ENCODE peak calls at places on chromosome 6, in nine cellular contexts. One of them, this sample, is unnamed.

GRCh38 chr6:138013949-138014348 is 93.3 kb downstream of the PERP start:
- DNase-seq in upper lobe of right lung: no peak
- DNase-seq in NT2/D1: no peak
- DNase-seq in A549: no peak
- DNase-seq in mesendoderm: no peak
- DNase-seq in neural progenitor cell: no peak
- DNase-seq in skeletal muscle cell: no peak
- DNase-seq in effector memory CD4-positive, alpha-beta T cell: no peak
- DNase-seq in tibial artery: no peak
- DNase-seq in this sample: no peak

GRCh38 chr6:2940010-2940850 is 31.1 kb downstream of the SERPINB6 start:
- DNase-seq in upper lobe of right lung: no peak
- DNase-seq in NT2/D1: no peak
- DNase-seq in A549: no peak
- DNase-seq in mesendoderm: no peak
- DNase-seq in neural progenitor cell: no peak
- DNase-seq in skeletal muscle cell: no peak
- DNase-seq in effector memory CD4-positive, alpha-beta T cell: peak; percentile 69
- DNase-seq in tibial artery: no peak
- DNase-seq in this sample: no peak

GRCh38 chr6:4256969-4257368 is 121.6 kb upstream of the ECI2 start:
- DNase-seq in upper lobe of right lung: no peak
- DNase-seq in NT2/D1: no peak
- DNase-seq in A549: no peak
- DNase-seq in mesendoderm: no peak
- DNase-seq in neural progenitor cell: no peak
- DNase-seq in skeletal muscle cell: no peak
- DNase-seq in effector memory CD4-positive, alpha-beta T cell: no peak
- DNase-seq in tibial artery: no peak
- DNase-seq in this sample: peak; percentile 26

GRCh38 chr6:39339557-39340555 is 17.4 kb upstream of the KCNK16 start:
- DNase-seq in upper lobe of right lung: peak; percentile 78
- DNase-seq in NT2/D1: no peak
- DNase-seq in A549: no peak
- DNase-seq in mesendoderm: no peak
- DNase-seq in neural progenitor cell: peak; percentile 37
- DNase-seq in skeletal muscle cell: no peak
- DNase-seq in effector memory CD4-positive, alpha-beta T cell: no peak
- DNase-seq in tibial artery: no peak
- DNase-seq in this sample: no peak

GRCh38 chr6:7214400-7214940 is 98.5 kb downstream of the SSR1 start:
- DNase-seq in upper lobe of right lung: no peak
- DNase-seq in NT2/D1: no peak
- DNase-seq in A549: no peak
- DNase-seq in mesendoderm: no peak
- DNase-seq in neural progenitor cell: no peak
- DNase-seq in skeletal muscle cell: no peak
- DNase-seq in effector memory CD4-positive, alpha-beta T cell: no peak
- DNase-seq in tibial artery: no peak
- DNase-seq in this sample: no peak

GRCh38 chr6:138663892-138664291 is 109.7 kb upstream of the CCDC28A start:
- DNase-seq in upper lobe of right lung: no peak
- DNase-seq in NT2/D1: no peak
- DNase-seq in A549: no peak
- DNase-seq in mesendoderm: no peak
- DNase-seq in neural progenitor cell: no peak
- DNase-seq in skeletal muscle cell: no peak
- DNase-seq in effector memory CD4-positive, alpha-beta T cell: no peak
- DNase-seq in tibial artery: no peak
- DNase-seq in this sample: no peak

GRCh38 chr6:136551103-136551502 is 881 bp upstream of the MAP7 start:
- DNase-seq in upper lobe of right lung: no peak
- DNase-seq in NT2/D1: no peak
- DNase-seq in A549: no peak
- DNase-seq in mesendoderm: no peak
- DNase-seq in neural progenitor cell: peak; percentile 13
- DNase-seq in skeletal muscle cell: no peak
- DNase-seq in effector memory CD4-positive, alpha-beta T cell: no peak
- DNase-seq in tibial artery: no peak
- DNase-seq in this sample: no peak

GRCh38 chr6:10441655-10442009 is 26.8 kb upstream of the TFAP2A start:
- DNase-seq in upper lobe of right lung: no peak
- DNase-seq in NT2/D1: no peak
- DNase-seq in A549: no peak
- DNase-seq in mesendoderm: no peak
- DNase-seq in neural progenitor cell: no peak
- DNase-seq in skeletal muscle cell: no peak
- DNase-seq in effector memory CD4-positive, alpha-beta T cell: no peak
- DNase-seq in tibial artery: no peak
- DNase-seq in this sample: no peak

GRCh38 chr6:139636391-139636790 is 261.9 kb upstream of the CITED2 start:
- DNase-seq in upper lobe of right lung: no peak
- DNase-seq in NT2/D1: no peak
- DNase-seq in A549: no peak
- DNase-seq in mesendoderm: no peak
- DNase-seq in neural progenitor cell: no peak
- DNase-seq in skeletal muscle cell: no peak
- DNase-seq in effector memory CD4-positive, alpha-beta T cell: no peak
- DNase-seq in tibial artery: no peak
- DNase-seq in this sample: no peak

GRCh38 chr6:156848533-156848932 is 71.4 kb downstream of the ARID1B start:
- DNase-seq in upper lobe of right lung: no peak
- DNase-seq in NT2/D1: no peak
- DNase-seq in A549: no peak
- DNase-seq in mesendoderm: no peak
- DNase-seq in neural progenitor cell: peak; percentile 38
- DNase-seq in skeletal muscle cell: peak; percentile 46
- DNase-seq in effector memory CD4-positive, alpha-beta T cell: no peak
- DNase-seq in tibial artery: peak; percentile 84
- DNase-seq in this sample: peak; percentile 61

GRCh38 chr6:163787001-163787667 is 372.6 kb downstream of the QKI start:
- DNase-seq in upper lobe of right lung: no peak
- DNase-seq in NT2/D1: no peak
- DNase-seq in A549: no peak
- DNase-seq in mesendoderm: no peak
- DNase-seq in neural progenitor cell: no peak
- DNase-seq in skeletal muscle cell: no peak
- DNase-seq in effector memory CD4-positive, alpha-beta T cell: no peak
- DNase-seq in tibial artery: no peak
- DNase-seq in this sample: no peak

GRCh38 chr6:17835784-17836183 is 129.1 kb upstream of the NUP153 start:
- DNase-seq in upper lobe of right lung: no peak
- DNase-seq in NT2/D1: no peak
- DNase-seq in A549: no peak
- DNase-seq in mesendoderm: no peak
- DNase-seq in neural progenitor cell: no peak
- DNase-seq in skeletal muscle cell: no peak
- DNase-seq in effector memory CD4-positive, alpha-beta T cell: no peak
- DNase-seq in tibial artery: no peak
- DNase-seq in this sample: no peak

GRCh38 chr6:42179261-42179955 is 6.2 kb downstream of the GUCA1A start:
- DNase-seq in upper lobe of right lung: no peak
- DNase-seq in NT2/D1: no peak
- DNase-seq in A549: no peak
- DNase-seq in mesendoderm: no peak
- DNase-seq in neural progenitor cell: no peak
- DNase-seq in skeletal muscle cell: no peak
- DNase-seq in effector memory CD4-positive, alpha-beta T cell: no peak
- DNase-seq in tibial artery: no peak
- DNase-seq in this sample: no peak

GRCh38 chr6:25623065-25623464 is 28.9 kb upstream of the SCGN start:
- DNase-seq in upper lobe of right lung: no peak
- DNase-seq in NT2/D1: no peak
- DNase-seq in A549: no peak
- DNase-seq in mesendoderm: no peak
- DNase-seq in neural progenitor cell: no peak
- DNase-seq in skeletal muscle cell: no peak
- DNase-seq in effector memory CD4-positive, alpha-beta T cell: no peak
- DNase-seq in tibial artery: no peak
- DNase-seq in this sample: no peak

DNA sequence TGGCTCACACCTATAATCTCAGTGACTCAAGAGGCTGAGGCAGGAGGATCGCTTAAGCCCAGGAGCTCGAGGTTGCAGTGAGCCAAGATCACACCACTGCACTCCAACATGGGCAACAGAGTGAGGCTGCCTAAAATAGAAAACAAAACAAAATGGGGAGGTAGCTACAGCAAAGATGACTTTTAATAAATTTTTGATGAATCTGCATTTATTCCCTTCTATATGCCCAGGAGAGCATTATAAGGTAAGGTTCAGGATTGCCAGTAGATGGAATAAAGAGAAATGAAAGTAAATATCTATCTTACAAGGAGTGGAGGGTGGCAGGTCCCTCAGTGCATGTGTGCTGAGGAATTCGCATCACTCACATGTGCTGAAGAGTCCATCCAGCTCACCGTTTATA is 24.2 kb downstream of the UNC5CL start:
- DNase-seq in upper lobe of right lung: no peak
- DNase-seq in NT2/D1: no peak
- DNase-seq in A549: no peak
- DNase-seq in mesendoderm: no peak
- DNase-seq in neural progenitor cell: no peak
- DNase-seq in skeletal muscle cell: no peak
- DNase-seq in effector memory CD4-positive, alpha-beta T cell: no peak
- DNase-seq in tibial artery: no peak
- DNase-seq in this sample: no peak
- H3K4me3 ChIP-seq in upper lobe of right lung: no peak overlapping the region
- H3K4me3 ChIP-seq in NT2/D1: no peak overlapping the region
- H3K4me3 ChIP-seq in A549: no peak overlapping the region
- H3K4me3 ChIP-seq in mesendoderm: no peak overlapping the region
- H3K4me3 ChIP-seq in neural progenitor cell: no peak overlapping the region
- H3K4me3 ChIP-seq in skeletal muscle cell: no peak overlapping the region
- H3K4me3 ChIP-seq in effector memory CD4-positive, alpha-beta T cell: no peak overlapping the region
- H3K4me3 ChIP-seq in tibial artery: no peak overlapping the region
- H3K4me3 ChIP-seq in this sample: no peak overlapping the region

GRCh38 chr6:31359556-31359955 is 2.6 kb upstream of the HLA-B start:
- DNase-seq in upper lobe of right lung: no peak
- DNase-seq in NT2/D1: no peak
- DNase-seq in A549: no peak
- DNase-seq in mesendoderm: no peak
- DNase-seq in neural progenitor cell: no peak
- DNase-seq in skeletal muscle cell: no peak
- DNase-seq in effector memory CD4-positive, alpha-beta T cell: no peak
- DNase-seq in tibial artery: no peak
- DNase-seq in this sample: no peak

GRCh38 chr6:31355540-31355988 is 1.4 kb downstream of the HLA-B start:
- DNase-seq in upper lobe of right lung: no peak
- DNase-seq in NT2/D1: no peak
- DNase-seq in A549: no peak
- DNase-seq in mesendoderm: no peak
- DNase-seq in neural progenitor cell: no peak
- DNase-seq in skeletal muscle cell: no peak
- DNase-seq in effector memory CD4-positive, alpha-beta T cell: no peak
- DNase-seq in tibial artery: no peak
- DNase-seq in this sample: no peak

GRCh38 chr6:31356946-31357466 is at the start of gene HLA-B:
- DNase-seq in upper lobe of right lung: peak; percentile 82
- DNase-seq in NT2/D1: peak; percentile 39
- DNase-seq in A549: peak; percentile 10
- DNase-seq in mesendoderm: peak; percentile 73
- DNase-seq in neural progenitor cell: peak; percentile 71
- DNase-seq in skeletal muscle cell: peak; percentile 23
- DNase-seq in effector memory CD4-positive, alpha-beta T cell: peak; percentile 96
- DNase-seq in tibial artery: peak; percentile 90
- DNase-seq in this sample: peak; percentile 85

GRCh38 chr6:31356216-31356945 is 598 bp downstream of the HLA-B start:
- DNase-seq in upper lobe of right lung: peak; percentile 77
- DNase-seq in NT2/D1: no peak
- DNase-seq in A549: no peak
- DNase-seq in mesendoderm: no peak
- DNase-seq in neural progenitor cell: peak; percentile 36
- DNase-seq in skeletal muscle cell: no peak
- DNase-seq in effector memory CD4-positive, alpha-beta T cell: peak; percentile 29
- DNase-seq in tibial artery: peak; percentile 79
- DNase-seq in this sample: peak; percentile 1

GRCh38 chr6:31358302-31358701 is 1.3 kb upstream of the HLA-B start:
- DNase-seq in upper lobe of right lung: no peak
- DNase-seq in NT2/D1: no peak
- DNase-seq in A549: no peak
- DNase-seq in mesendoderm: no peak
- DNase-seq in neural progenitor cell: no peak
- DNase-seq in skeletal muscle cell: no peak
- DNase-seq in effector memory CD4-positive, alpha-beta T cell: no peak
- DNase-seq in tibial artery: no peak
- DNase-seq in this sample: no peak
- H3K4me3 ChIP-seq in upper lobe of right lung: no peak overlapping the region
- H3K4me3 ChIP-seq in NT2/D1: no peak overlapping the region
- H3K4me3 ChIP-seq in A549: no peak overlapping the region
- H3K4me3 ChIP-seq in mesendoderm: no peak overlapping the region
- H3K4me3 ChIP-seq in neural progenitor cell: no peak overlapping the region
- H3K4me3 ChIP-seq in skeletal muscle cell: no peak overlapping the region
- H3K4me3 ChIP-seq in effector memory CD4-positive, alpha-beta T cell: peak overlapping the region; percentile 77
- H3K4me3 ChIP-seq in tibial artery: no peak overlapping the region
- H3K4me3 ChIP-seq in this sample: no peak overlapping the region

DNA sequence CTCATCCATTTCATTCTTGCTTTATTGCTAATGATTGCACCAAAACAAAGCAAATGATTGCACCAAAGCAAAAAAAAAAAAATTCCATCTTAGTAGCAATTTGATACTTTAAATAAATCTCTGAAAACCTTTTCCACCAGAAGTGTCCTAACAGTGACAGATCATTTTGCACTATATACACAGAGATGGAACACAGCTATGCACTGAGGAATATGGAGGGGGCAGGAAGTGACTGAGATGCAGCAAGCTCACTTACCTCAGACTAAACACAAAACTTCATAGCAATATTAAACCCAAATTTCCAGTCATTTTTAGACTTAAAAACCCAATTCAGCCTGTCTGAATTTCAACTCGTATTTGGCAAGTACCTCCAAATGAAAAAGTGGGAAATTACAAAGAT is 41.2 kb downstream of the HIVEP2 start:
- DNase-seq in upper lobe of right lung: no peak
- DNase-seq in NT2/D1: no peak
- DNase-seq in A549: no peak
- DNase-seq in mesendoderm: no peak
- DNase-seq in neural progenitor cell: no peak
- DNase-seq in skeletal muscle cell: no peak
- DNase-seq in effector memory CD4-positive, alpha-beta T cell: no peak
- DNase-seq in tibial artery: no peak
- DNase-seq in this sample: peak; percentile 19
- H3K4me3 ChIP-seq in upper lobe of right lung: no peak overlapping the region
- H3K4me3 ChIP-seq in NT2/D1: no peak overlapping the region
- H3K4me3 ChIP-seq in A549: no peak overlapping the region
- H3K4me3 ChIP-seq in mesendoderm: no peak overlapping the region
- H3K4me3 ChIP-seq in neural progenitor cell: no peak overlapping the region
- H3K4me3 ChIP-seq in skeletal muscle cell: no peak overlapping the region
- H3K4me3 ChIP-seq in effector memory CD4-positive, alpha-beta T cell: no peak overlapping the region
- H3K4me3 ChIP-seq in tibial artery: no peak overlapping the region
- H3K4me3 ChIP-seq in this sample: no peak overlapping the region

DNA sequence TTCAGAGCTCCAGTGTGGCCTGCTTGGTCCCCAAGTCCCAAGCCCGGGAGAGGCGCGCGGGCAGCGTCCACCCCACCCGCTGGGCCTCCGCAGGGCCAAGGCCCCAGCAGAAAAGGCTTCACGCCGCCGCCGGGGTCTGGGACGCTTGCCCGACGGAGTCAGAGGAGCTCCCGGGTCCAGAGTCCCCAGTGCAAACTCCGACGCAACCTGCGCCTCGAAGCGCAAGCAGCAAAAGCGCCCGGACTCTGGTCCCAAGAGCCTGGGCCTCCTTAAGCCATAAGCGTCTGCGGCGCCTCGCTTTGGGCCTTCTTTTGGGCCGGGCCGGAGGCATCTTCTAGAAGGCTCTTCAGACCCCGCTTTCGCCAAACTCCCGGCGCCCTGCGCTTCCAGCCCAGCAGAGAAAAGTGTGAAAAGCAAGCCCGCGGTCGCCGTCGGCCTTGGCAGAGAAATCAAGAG is 1.4 kb downstream of the TBX18 start:
- DNase-seq in upper lobe of right lung: no peak
- DNase-seq in NT2/D1: no peak
- DNase-seq in A549: no peak
- DNase-seq in mesendoderm: peak; percentile 44
- DNase-seq in neural progenitor cell: peak; percentile 55
- DNase-seq in skeletal muscle cell: no peak
- DNase-seq in effector memory CD4-positive, alpha-beta T cell: no peak
- DNase-seq in tibial artery: no peak
- DNase-seq in this sample: no peak
- H3K4me3 ChIP-seq in upper lobe of right lung: peak overlapping the region; percentile 16
- H3K4me3 ChIP-seq in NT2/D1: peak overlapping the region; percentile 50
- H3K4me3 ChIP-seq in A549: peak overlapping the region; percentile 86
- H3K4me3 ChIP-seq in mesendoderm: no peak overlapping the region
- H3K4me3 ChIP-seq in neural progenitor cell: peak overlapping the region; percentile 14
- H3K4me3 ChIP-seq in skeletal muscle cell: peak overlapping the region; percentile 66
- H3K4me3 ChIP-seq in effector memory CD4-positive, alpha-beta T cell: no peak overlapping the region
- H3K4me3 ChIP-seq in tibial artery: peak overlapping the region; percentile 98
- H3K4me3 ChIP-seq in this sample: peak overlapping the region; percentile 71